ENCODE peak calls at places on chromosomes 13 and 19, in seven cellular contexts. Z, K, J, R, S, V and M are unnamed samples.
A peak's percentile ranks its signal among the peaks of the same experiment; 100 is the strongest.

GRCh38 chr19:48553676-48554384 is 1.9 kb downstream of the SULT2B1 start:
- DNase-seq in J (no peak), S (no peak), R (no peak), Z (no peak), V (no peak), K (no peak), M (peak; percentile 95)

GRCh38 chr13:44543424-44543823 is 32.7 kb downstream of the TSC22D1 start:
- DNase-seq in V (no peak), J (no peak), R (no peak), Z (no peak), S (no peak), K (no peak), M (no peak)

GRCh38 chr13:112722433-112723250 is 32.8 kb downstream of the ATP11A start:
- DNase-seq in R (peak; percentile 81), J (no peak), V (peak; percentile 35), Z (no peak), K (no peak), S (no peak), M (peak; percentile 92)

GRCh38 chr19:47006496-47006895 is 13.1 kb upstream of the NPAS1 start:
- DNase-seq in V (no peak), R (no peak), J (no peak), Z (no peak), K (no peak), S (no peak), M (no peak)

GRCh38 chr13:36131931-36132297 is 732 bp upstream of the DCLK1 start:
- DNase-seq in J (no peak), S (no peak), Z (no peak), V (no peak), K (no peak), R (peak; percentile 78), M (no peak)

GRCh38 chr13:69477451-69477850 is 630.2 kb upstream of the ATXN8OS start:
- DNase-seq in K (no peak), R (no peak), S (no peak), Z (no peak), V (no peak), J (no peak), M (no peak)

GRCh38 chr19:9958451-9958850 is 22.1 kb upstream of the OLFM2 start:
- DNase-seq in V (no peak), J (no peak), S (no peak), R (no peak), Z (no peak), K (no peak), M (no peak)

GRCh38 chr13:87975035-87975434 is 303.9 kb downstream of the SLITRK5 start:
- DNase-seq in J (no peak), V (no peak), K (no peak), S (no peak), R (no peak), Z (no peak), M (no peak)

GRCh38 chr19:7720351-7720750 is 11.6 kb downstream of the CLEC4G start:
- DNase-seq in R (no peak), Z (no peak), J (no peak), K (no peak), V (no peak), S (no peak), M (no peak)

GRCh38 chr19:42184401-42184861 is 33.0 kb downstream of the DEDD2 start:
- DNase-seq in S (peak; percentile 68), K (peak; percentile 82), Z (peak; percentile 52), J (peak; percentile 56), R (peak; percentile 78), V (peak; percentile 39), M (peak; percentile 92)

GRCh38 chr19:46404039-46404883 is 9.1 kb downstream of the CCDC8 start:
- DNase-seq in J (no peak), R (no peak), Z (no peak), K (no peak), V (no peak), S (no peak), M (peak; percentile 78)

GRCh38 chr19:35013047-35013819 is 13.1 kb downstream of the GRAMD1A start:
- DNase-seq in R (peak; percentile 85), Z (peak; percentile 78), V (no peak), J (peak; percentile 59), K (peak; percentile 86), S (peak; percentile 82), M (peak; percentile 84)

GRCh38 chr13:75839418-75839817 is 203.3 kb downstream of the LMO7 start:
- DNase-seq in Z (no peak), S (no peak), J (no peak), K (no peak), V (no peak), R (no peak), M (no peak)

GRCh38 chr13:109840201-109840892 is 54.0 kb upstream of the IRS2 start:
- DNase-seq in K (peak; percentile 42), R (no peak), V (no peak), S (no peak), J (no peak), Z (no peak), M (no peak)

GRCh38 chr13:19836472-19836871 is 27.0 kb downstream of the ZMYM5 start:
- DNase-seq in V (no peak), R (no peak), K (no peak), S (no peak), J (no peak), Z (no peak), M (no peak)

GRCh38 chr13:40113644-40114304 is 458.3 kb downstream of the COG6 start:
- DNase-seq in Z (no peak), V (no peak), S (no peak), R (no peak), K (no peak), J (no peak), M (no peak)